ENCODE peak calls at places on chromosomes 12 and 14, in nine cellular contexts. Y is GM10248, F is AG10803, Z is endothelial cell, R is uterus, T is kidney, A is suprapubic skin, C is ascending aorta, P is HCT116. D is an unnamed sample.

GRCh38 chr12:33628087-33628486 is 188.5 kb upstream of the SYT10 start:
- DNase-seq in Y (no peak), F (no peak), Z (no peak), R (no peak), T (no peak), A (no peak), C (no peak), P (no peak), D (no peak)

GRCh38 chr12:3061129-3061857 is 15.9 kb upstream of the TSPAN9 start:
- DNase-seq in Y (no peak), F (peak; percentile 75), Z (no peak), R (no peak), T (no peak), A (no peak), C (no peak), P (no peak), D (no peak)

GRCh38 chr12:101945361-101946232 is 68.2 kb downstream of the DRAM1 start:
- DNase-seq in Y (no peak), F (peak; percentile 73), Z (no peak), R (no peak), T (no peak), A (no peak), C (no peak), P (no peak), D (no peak)

GRCh38 chr14:68250950-68251765 is 431.6 kb downstream of the RAD51B start:
- DNase-seq in Y (no peak), F (no peak), Z (no peak), R (no peak), T (no peak), A (no peak), C (no peak), P (no peak), D (no peak)

GRCh38 chr12:96375841-96376249 is 24.4 kb downstream of the CDK17 start:
- DNase-seq in Y (no peak), F (no peak), Z (no peak), R (no peak), T (no peak), A (no peak), C (no peak), P (no peak), D (no peak)

GRCh38 chr14:32980887-32981501 is 42.3 kb downstream of the NPAS3 start:
- DNase-seq in Y (no peak), F (no peak), Z (no peak), R (no peak), T (no peak), A (no peak), C (no peak), P (no peak), D (no peak)

GRCh38 chr12:45655186-45655585 is 74.3 kb upstream of the ARID2 start:
- DNase-seq in Y (no peak), F (no peak), Z (no peak), R (no peak), T (no peak), A (no peak), C (no peak), P (no peak), D (no peak)

GRCh38 chr14:34650786-34651584 is 21.0 kb upstream of the SNX6 start:
- DNase-seq in Y (no peak), F (peak; percentile 100), Z (no peak), R (no peak), T (no peak), A (no peak), C (peak; percentile 76), P (peak; percentile 56), D (no peak)

DNA sequence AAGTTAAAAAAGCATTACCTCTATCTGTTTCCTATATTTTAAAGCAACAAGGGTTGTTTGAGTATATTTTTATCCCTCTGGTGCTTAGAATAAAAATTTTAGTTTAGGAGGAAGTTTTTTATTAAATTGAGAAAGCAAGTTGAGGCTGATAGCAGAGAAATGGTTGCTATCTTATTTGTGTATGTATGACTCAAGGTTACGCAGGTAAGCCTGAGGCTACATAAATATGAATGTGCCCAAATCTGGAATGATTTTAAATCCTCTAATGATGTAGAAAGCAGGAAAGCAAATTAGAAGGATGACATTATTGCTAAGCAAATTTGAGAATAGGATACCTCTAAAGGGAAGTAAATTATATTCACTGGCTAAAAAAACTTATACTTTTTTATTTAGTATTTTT is 109.8 kb downstream of the ACSS3 start:
- DNase-seq in Y (no peak), F (no peak), Z (no peak), R (no peak), T (no peak), A (no peak), C (no peak), P (no peak), D (no peak)
- TF ChIP-seq CTCF in Y (no peak), F (no peak), Z (no peak), R (no peak), T (no peak), A (no peak), C (no peak), P (no peak), D (no peak)

GRCh38 chr14:76564471-76565119 is 188.7 kb downstream of the ESRRB start:
- DNase-seq in Y (no peak), F (no peak), Z (no peak), R (no peak), T (no peak), A (no peak), C (no peak), P (peak; percentile 49), D (no peak)
- TF ChIP-seq CTCF in Y (peak; percentile 12), F (no peak), Z (no peak), R (no peak), T (no peak), A (no peak), C (no peak), P (peak; percentile 46), D (no peak)

GRCh38 chr14:45491914-45492313 is 238.9 kb upstream of the MIS18BP1 start:
- DNase-seq in Y (no peak), F (no peak), Z (no peak), R (no peak), T (no peak), A (no peak), C (no peak), P (no peak), D (no peak)

GRCh38 chr14:45486599-45486998 is 233.6 kb upstream of the MIS18BP1 start:
- DNase-seq in Y (no peak), F (no peak), Z (no peak), R (no peak), T (no peak), A (no peak), C (no peak), P (no peak), D (no peak)
- TF ChIP-seq CTCF in Y (no peak), F (no peak), Z (no peak), R (no peak), T (no peak), A (no peak), C (no peak), P (no peak), D (no peak)

GRCh38 chr12:75891072-75891471 is 140.5 kb downstream of the PHLDA1 start:
- DNase-seq in Y (no peak), F (no peak), Z (no peak), R (no peak), T (no peak), A (no peak), C (no peak), P (no peak), D (no peak)

GRCh38 chr12:75890660-75891059 is 140.9 kb downstream of the PHLDA1 start:
- DNase-seq in Y (no peak), F (peak; percentile 28), Z (no peak), R (no peak), T (no peak), A (no peak), C (no peak), P (no peak), D (no peak)

GRCh38 chr12:75893758-75894157 is 137.8 kb downstream of the PHLDA1 start:
- DNase-seq in Y (no peak), F (no peak), Z (no peak), R (no peak), T (no peak), A (no peak), C (no peak), P (no peak), D (no peak)

GRCh38 chr12:75892779-75893408 is 138.7 kb downstream of the PHLDA1 start:
- DNase-seq in Y (no peak), F (peak; percentile 81), Z (peak; percentile 39), R (no peak), T (no peak), A (no peak), C (no peak), P (no peak), D (no peak)

DNA sequence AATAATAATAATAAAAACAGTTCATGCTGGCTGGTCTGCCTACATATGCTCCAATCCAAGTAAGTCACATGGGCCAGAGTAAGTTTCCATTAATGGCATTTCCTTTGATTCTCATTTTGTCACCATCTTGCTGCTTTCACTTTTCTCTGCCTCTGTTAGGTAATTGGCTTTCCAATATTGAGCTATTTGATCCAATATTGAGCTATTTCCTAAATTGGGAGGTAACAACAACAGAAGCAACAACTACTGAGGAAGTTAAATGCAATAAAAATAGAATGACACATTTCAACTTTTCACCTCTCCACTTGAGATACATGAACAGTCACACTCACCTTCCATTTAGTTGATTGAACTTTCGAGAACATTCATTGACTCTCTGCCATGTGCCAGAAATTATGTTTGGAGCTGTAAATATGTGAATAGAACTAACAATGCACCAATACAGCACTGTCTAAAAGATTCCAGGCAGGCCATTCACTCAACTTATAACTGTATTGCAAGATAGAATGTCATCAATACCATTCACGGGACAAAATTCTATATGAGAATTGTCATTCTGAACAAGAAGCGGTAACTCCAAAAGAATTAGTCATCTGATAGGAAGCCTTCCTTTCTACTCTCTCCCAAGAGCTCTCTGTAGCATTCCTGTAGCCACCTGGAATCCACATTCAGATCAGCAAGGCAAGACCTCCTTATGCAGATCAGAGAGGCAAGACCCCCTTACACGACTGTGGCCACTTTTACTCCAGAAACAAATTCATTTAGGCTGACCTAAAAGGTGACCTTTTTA is 136.4 kb downstream of the PHLDA1 start:
- DNase-seq in Y (no peak), F (no peak), Z (no peak), R (no peak), T (no peak), A (no peak), C (no peak), P (peak; percentile 64), D (no peak)
- TF ChIP-seq CTCF in Y (no peak), F (no peak), Z (no peak), R (no peak), T (no peak), A (no peak), C (no peak), P (no peak), D (no peak)

GRCh38 chr12:69578283-69578682 is 7.0 kb upstream of the CCT2 start:
- DNase-seq in Y (no peak), F (no peak), Z (no peak), R (no peak), T (no peak), A (no peak), C (no peak), P (no peak), D (no peak)

GRCh38 chr12:69585189-69586062 is at the start of gene CCT2:
- DNase-seq in Y (peak; percentile 97), F (peak; percentile 92), Z (peak; percentile 97), R (peak; percentile 96), T (peak; percentile 99), A (peak; percentile 98), C (peak; percentile 99), P (peak; percentile 88), D (peak; percentile 88)

GRCh38 chr12:69579029-69579428 is 6.2 kb upstream of the CCT2 start:
- DNase-seq in Y (no peak), F (no peak), Z (no peak), R (no peak), T (no peak), A (no peak), C (no peak), P (no peak), D (no peak)

GRCh38 chr12:69580074-69580473 is 5.2 kb upstream of the CCT2 start:
- DNase-seq in Y (no peak), F (no peak), Z (no peak), R (no peak), T (no peak), A (no peak), C (no peak), P (no peak), D (no peak)

GRCh38 chr12:69583203-69583602 is 2.1 kb upstream of the CCT2 start:
- DNase-seq in Y (no peak), F (no peak), Z (no peak), R (no peak), T (no peak), A (no peak), C (no peak), P (no peak), D (no peak)
- TF ChIP-seq CTCF in Y (no peak), F (no peak), Z (no peak), R (no peak), T (no peak), A (no peak), C (no peak), P (peak; percentile 41), D (no peak)